ENCODE peak calls at places on chromosomes 12 and 14, in eight cellular contexts. O is osteoblast, L is ovary, F is HCT116, W is left ventricle myocardium inferior, V is RWPE2, K is prostate gland, S is body of pancreas. I is an unnamed sample.

GRCh38 chr14:84961637-84962036 is 568.3 kb upstream of the FLRT2 start:
- DNase-seq in F (no peak), W (peak; percentile 13), V (no peak), S (peak; percentile 23), O (no peak), K (no peak), L (no peak), I (no peak)

GRCh38 chr12:112735296-112735695 is 56.3 kb upstream of the RPH3A start:
- DNase-seq in L (no peak), W (no peak), V (no peak), S (no peak), F (no peak), O (no peak), K (no peak), I (no peak)

GRCh38 chr14:102209224-102209966 is 69.7 kb downstream of the WDR20 start:
- DNase-seq in K (no peak), S (no peak), V (no peak), O (no peak), W (no peak), F (no peak), L (no peak), I (peak; percentile 88)

GRCh38 chr14:36510078-36510799 is 9.8 kb downstream of the NKX2-1 start:
- DNase-seq in V (no peak), F (no peak), L (no peak), O (peak; percentile 39), K (no peak), W (no peak), S (no peak), I (no peak)

GRCh38 chr12:46537387-46537959 is 164.9 kb upstream of the SLC38A2 start:
- DNase-seq in O (no peak), V (no peak), S (no peak), L (no peak), F (no peak), K (no peak), W (no peak), I (no peak)

GRCh38 chr12:27366621-27367020 is 34.0 kb downstream of the BMAL2 start:
- DNase-seq in K (no peak), S (no peak), O (no peak), V (no peak), F (no peak), W (no peak), L (no peak), I (no peak)

GRCh38 chr12:16670456-16671050 is 64.6 kb upstream of the LMO3 start:
- DNase-seq in W (no peak), F (no peak), S (no peak), K (no peak), L (no peak), V (no peak), O (no peak), I (no peak)

GRCh38 chr12:64218597-64218996 is 3.5 kb downstream of the KICS2 start:
- DNase-seq in O (no peak), S (no peak), K (no peak), L (no peak), F (no peak), V (no peak), W (no peak), I (no peak)

GRCh38 chr14:101780390-101780789 is 18.9 kb downstream of the PPP2R5C start:
- DNase-seq in L (no peak), W (no peak), V (peak; percentile 50), F (no peak), O (no peak), K (no peak), S (no peak), I (no peak)

GRCh38 chr12:68871899-68872298 is 61.1 kb downstream of the CPM start:
- DNase-seq in O (no peak), S (no peak), W (no peak), F (peak; percentile 19), V (no peak), L (no peak), K (no peak), I (no peak)

GRCh38 chr12:91785655-91786489 is 359.8 kb downstream of the BTG1 start:
- DNase-seq in O (no peak), W (no peak), K (no peak), L (no peak), V (no peak), S (no peak), F (no peak), I (no peak)

GRCh38 chr12:18658179-18658578 is 79.6 kb downstream of the PLCZ1 start:
- DNase-seq in S (no peak), F (no peak), V (no peak), L (no peak), W (no peak), O (no peak), K (no peak), I (no peak)

GRCh38 chr14:71733210-71733883 is 198.9 kb upstream of the RGS6 start:
- DNase-seq in V (no peak), W (no peak), F (no peak), L (no peak), K (no peak), O (peak; percentile 93), S (no peak), I (no peak)

GRCh38 chr14:63891148-63891964 is 38.6 kb downstream of the SYNE2 start:
- DNase-seq in S (peak; percentile 42), F (no peak), O (no peak), K (no peak), V (no peak), W (no peak), L (peak; percentile 55), I (no peak)

GRCh38 chr12:132075714-132076553 is 68.2 kb downstream of the DDX51 start:
- DNase-seq in V (no peak), W (no peak), K (no peak), F (no peak), S (no peak), O (no peak), L (no peak), I (no peak)

GRCh38 chr12:132074216-132074615 is 69.9 kb downstream of the DDX51 start:
- DNase-seq in V (no peak), L (no peak), S (no peak), O (no peak), F (no peak), W (no peak), K (no peak), I (no peak)

GRCh38 chr12:132078190-132078589 is 65.9 kb downstream of the DDX51 start:
- DNase-seq in K (no peak), F (no peak), O (peak; percentile 96), L (peak; percentile 54), W (no peak), S (no peak), V (no peak), I (peak; percentile 13)

GRCh38 chr12:132077322-132078100 is 66.6 kb downstream of the DDX51 start:
- DNase-seq in W (no peak), K (no peak), V (no peak), S (no peak), O (no peak), L (no peak), F (no peak), I (no peak)

GRCh38 chr12:132075026-132075713 is 68.9 kb downstream of the DDX51 start:
- DNase-seq in F (no peak), L (no peak), S (no peak), K (no peak), W (no peak), V (no peak), O (no peak), I (no peak)
- TF ChIP-seq CTCF in F (peak; percentile 35), L (no peak), S (no peak), K (no peak), W (no peak), V (peak; percentile 12), O (peak; percentile 43), I (no peak)

GRCh38 chr14:21169587-21169986 is 13.7 kb upstream of the OR5AU1 start:
- DNase-seq in S (no peak), W (no peak), V (no peak), L (no peak), O (no peak), K (no peak), F (no peak), I (no peak)
- H3K4me3 ChIP-seq in S (no peak overlapping the region), W (no peak overlapping the region), V (no peak overlapping the region), L (no peak overlapping the region), O (no peak overlapping the region), K (no peak overlapping the region), F (no peak overlapping the region), I (no peak overlapping the region)

GRCh38 chr12:7081037-7081436 is 11.2 kb downstream of the C1R start:
- DNase-seq in V (no peak), K (no peak), L (no peak), W (no peak), S (no peak), O (no peak), F (no peak), I (no peak)
- H3K27ac ChIP-seq in V (peak overlapping the region; percentile 94), K (no peak overlapping the region), L (no peak overlapping the region), W (no peak overlapping the region), S (no peak overlapping the region), O (no peak overlapping the region), F (no peak overlapping the region), I (no peak overlapping the region)

GRCh38 chr14:86462193-86462592 is 932.2 kb downstream of the FLRT2 start:
- DNase-seq in O (no peak), F (no peak), S (peak; percentile 17), K (no peak), V (no peak), W (no peak), L (no peak), I (peak; percentile 33)
- TF ChIP-seq CTCF in O (peak; percentile 33), F (peak; percentile 18), S (peak; percentile 66), K (no peak), V (peak; percentile 69), W (peak; percentile 25), L (no peak), I (peak; percentile 40)

GRCh38 chr12:104473374-104473983 is 16.7 kb downstream of the CHST11 start:
- DNase-seq in V (no peak), S (no peak), W (no peak), O (no peak), L (no peak), F (no peak), K (no peak), I (no peak)
- H3K4me3 ChIP-seq in V (no peak overlapping the region), S (no peak overlapping the region), W (no peak overlapping the region), O (peak overlapping the region; percentile 8), L (no peak overlapping the region), F (no peak overlapping the region), K (no peak overlapping the region), I (no peak overlapping the region)

GRCh38 chr14:99191663-99192621 is 80.1 kb downstream of the BCL11B start:
- DNase-seq in O (peak; percentile 93), L (peak; percentile 75), S (peak; percentile 74), W (peak; percentile 62), V (no peak), K (peak; percentile 68), F (no peak), I (peak; percentile 60)
- H3K27ac ChIP-seq in O (no peak overlapping the region), L (peak overlapping the region; percentile 61), S (peak overlapping the region; percentile 3), W (peak overlapping the region; percentile 38), V (no peak overlapping the region), K (no peak overlapping the region), F (no peak overlapping the region), I (no peak overlapping the region)

I was measured in adrenal gland.